ENCODE peak calls at places on chromosomes 1 and 21, in seven cellular contexts. V is HCT116, Z is ovary, W is heart left ventricle, A is tibial nerve, G is breast epithelium, P is adrenal gland. M is an unnamed sample.

GRCh38 chr1:44154049-44154448 is 12.6 kb upstream of the KLF18 start:
- DNase-seq in V (peak; percentile 52), Z (no peak), W (no peak), A (no peak), G (no peak), P (no peak), M (no peak)

GRCh38 chr1:154186852-154187501 is 4.9 kb downstream of the TPM3 start:
- DNase-seq in V (no peak), Z (no peak), W (no peak), A (no peak), G (no peak), P (no peak), M (no peak)

GRCh38 chr1:80217377-80217986 is 1211.0 kb upstream of the ADGRL4 start:
- DNase-seq in V (peak; percentile 32), Z (no peak), W (no peak), A (peak; percentile 8), G (no peak), P (peak; percentile 66), M (no peak)

GRCh38 chr21:39666681-39667315 is 54.1 kb downstream of the B3GALT5 start:
- DNase-seq in V (no peak), Z (no peak), W (no peak), A (no peak), G (peak; percentile 42), P (no peak), M (no peak)

GRCh38 chr1:154206212-154206611 is at the start of gene CFAP141:
- DNase-seq in V (no peak), Z (no peak), W (no peak), A (no peak), G (no peak), P (peak; percentile 52), M (no peak)

GRCh38 chr21:14528815-14529214 is 17.3 kb downstream of the SAMSN1 start:
- DNase-seq in V (no peak), Z (no peak), W (no peak), A (no peak), G (no peak), P (no peak), M (no peak)

GRCh38 chr1:94924967-94925366 is 1.9 kb downstream of the CNN3 start:
- DNase-seq in V (no peak), Z (no peak), W (no peak), A (peak; percentile 31), G (no peak), P (no peak), M (peak; percentile 16)

GRCh38 chr1:93839307-93839706 is 39.7 kb downstream of the DNTTIP2 start:
- DNase-seq in V (no peak), Z (no peak), W (no peak), A (no peak), G (no peak), P (peak; percentile 61), M (no peak)

GRCh38 chr21:45156459-45156858 is 82.1 kb downstream of the ADARB1 start:
- DNase-seq in V (no peak), Z (no peak), W (no peak), A (no peak), G (peak; percentile 7), P (peak; percentile 42), M (no peak)

GRCh38 chr21:45152265-45152746 is 77.9 kb downstream of the ADARB1 start:
- DNase-seq in V (no peak), Z (no peak), W (peak; percentile 72), A (no peak), G (peak; percentile 16), P (peak; percentile 76), M (peak; percentile 76)

GRCh38 chr21:45155910-45156309 is 81.5 kb downstream of the ADARB1 start:
- DNase-seq in V (no peak), Z (no peak), W (no peak), A (no peak), G (peak; percentile 7), P (peak; percentile 48), M (no peak)

GRCh38 chr21:45153358-45154318 is 79.3 kb downstream of the ADARB1 start:
- DNase-seq in V (no peak), Z (no peak), W (peak; percentile 43), A (no peak), G (peak; percentile 14), P (peak; percentile 51), M (no peak)

DNA sequence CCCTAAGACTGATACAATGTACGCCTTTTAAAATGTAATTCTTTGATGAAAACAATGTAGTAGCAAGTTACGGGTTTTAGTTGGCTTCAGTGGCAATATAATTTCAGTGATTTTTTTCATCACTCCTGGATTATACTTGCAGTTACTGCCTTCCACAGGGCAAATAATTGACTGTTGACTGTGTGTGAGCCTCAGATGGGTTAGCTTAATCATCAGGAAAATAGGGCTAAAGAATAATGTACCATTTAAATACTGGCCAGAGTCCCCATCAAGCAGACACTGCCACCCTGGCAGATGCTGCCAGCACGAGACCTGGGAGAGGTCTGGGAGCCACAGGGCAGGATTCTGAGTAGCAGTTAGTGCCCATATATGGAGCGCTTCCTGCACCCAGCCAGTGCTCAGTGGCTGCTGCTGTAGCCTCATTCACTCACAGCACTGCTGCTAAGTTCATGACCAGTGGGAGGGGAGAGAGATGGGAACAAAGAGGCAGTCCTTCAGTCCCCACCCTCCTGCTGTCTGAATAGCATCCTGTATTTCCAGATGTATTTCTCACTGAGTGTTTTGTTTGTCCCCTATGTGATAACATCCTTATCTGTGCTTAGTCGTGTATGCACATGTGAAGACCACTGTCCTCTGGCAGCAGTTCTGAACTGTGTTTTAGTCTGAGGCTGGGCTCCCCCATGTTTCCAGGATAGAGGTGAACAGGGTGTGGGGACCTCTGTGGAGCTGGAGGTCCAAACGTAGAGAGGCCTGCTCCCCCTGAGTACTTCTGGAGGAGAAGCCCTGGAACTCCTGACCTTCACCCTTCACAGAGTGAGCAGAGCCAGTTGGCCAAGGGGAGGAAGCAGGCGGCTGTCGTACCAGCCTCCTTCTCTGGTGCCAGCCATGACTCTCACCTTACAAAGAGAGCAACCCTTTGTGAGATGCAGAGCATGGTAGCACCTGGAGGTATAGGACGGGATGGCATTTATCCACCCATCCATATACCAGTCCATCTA is 80.4 kb downstream of the ADARB1 start:
- DNase-seq in V (no peak), Z (no peak), W (peak; percentile 47), A (no peak), G (peak; percentile 8), P (peak; percentile 89), M (no peak)
- TF ChIP-seq POLR2A in V (no peak), Z (no peak), W (no peak), A (no peak), G (no peak), P (no peak), M (no peak)

DNA sequence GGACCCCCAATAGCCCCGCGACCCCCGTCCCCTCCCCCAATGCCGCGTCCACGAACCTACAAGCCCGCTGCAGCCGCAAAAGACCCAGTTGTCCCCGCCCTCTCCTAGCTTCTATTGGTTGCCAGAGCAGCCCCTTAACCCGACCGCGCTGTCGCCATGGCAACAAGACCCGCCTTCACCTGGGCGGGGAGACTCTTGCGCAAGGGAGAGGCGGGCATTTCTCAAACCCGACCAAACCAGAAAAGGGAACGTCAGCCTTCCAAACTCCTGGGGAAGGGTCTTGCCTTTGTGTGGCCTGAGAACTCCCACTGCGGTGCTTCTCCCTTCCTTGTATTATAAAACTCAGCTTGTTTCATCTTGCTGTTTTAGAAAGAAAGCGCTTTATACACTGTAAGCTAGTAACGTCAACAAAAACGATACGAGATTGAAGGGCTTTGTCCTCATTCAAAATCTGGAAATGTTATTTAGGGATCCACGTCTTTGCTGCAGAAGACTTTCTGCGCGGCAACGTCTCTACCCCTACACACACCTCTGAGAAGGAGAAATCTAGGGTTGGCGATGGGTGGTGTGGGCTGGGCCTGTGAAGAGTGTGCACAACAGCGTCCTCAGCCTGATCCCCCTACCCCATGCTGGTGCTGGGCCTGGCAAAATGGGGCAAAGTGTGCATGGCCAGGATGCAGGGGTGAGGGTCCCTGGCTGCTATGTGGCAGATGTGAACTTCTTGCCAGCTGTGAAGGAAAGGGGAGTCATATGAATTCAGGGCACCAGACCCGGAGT is at the start of gene TMEM9:
- DNase-seq in V (peak; percentile 87), Z (peak; percentile 99), W (peak; percentile 99), A (peak; percentile 98), G (peak; percentile 96), P (peak; percentile 98), M (peak; percentile 97)
- TF ChIP-seq POLR2A in V (no peak), Z (peak; percentile 42), W (no peak), A (no peak), G (peak; percentile 23), P (peak; percentile 51), M (no peak)

DNA sequence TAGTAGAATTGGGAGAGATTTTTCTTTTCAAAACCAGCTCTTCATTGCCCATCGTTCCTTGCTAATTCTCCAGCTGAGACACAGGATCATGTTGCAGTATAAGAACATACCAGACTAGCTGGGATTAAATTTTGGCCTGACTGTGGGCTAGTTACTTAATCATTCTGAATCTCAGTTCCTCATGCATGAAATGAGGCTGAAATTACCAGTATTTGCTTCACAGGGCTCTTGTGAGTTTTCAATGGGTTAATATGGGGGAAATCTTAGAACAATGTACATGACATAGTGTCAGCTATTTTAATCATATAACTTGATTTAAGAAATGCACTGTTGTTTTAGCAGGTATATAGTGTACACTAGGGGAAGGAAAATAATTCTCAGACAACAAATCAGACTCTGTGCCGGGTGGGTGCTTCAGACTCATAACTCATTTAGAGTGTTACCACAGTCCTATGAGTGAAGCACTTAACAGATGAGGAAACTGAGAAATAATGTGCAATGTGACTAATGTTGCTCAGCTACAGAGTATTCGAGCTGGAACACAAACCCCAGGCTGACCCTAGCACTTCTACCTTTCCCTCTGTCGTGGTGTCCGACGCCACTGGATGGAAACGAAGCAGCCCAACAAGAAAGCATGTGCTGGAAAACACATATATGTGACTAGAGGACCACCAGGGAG is 137.6 kb upstream of the SGIP1 start:
- DNase-seq in V (no peak), Z (no peak), W (no peak), A (no peak), G (no peak), P (no peak), M (no peak)
- TF ChIP-seq POLR2A in V (no peak), Z (no peak), W (no peak), A (no peak), G (no peak), P (no peak), M (no peak)

GRCh38 chr1:32013386-32014198 is at the start of gene KHDRBS1:
- DNase-seq in V (peak; percentile 97), Z (peak; percentile 99), W (peak; percentile 100), A (peak; percentile 96), G (peak; percentile 98), P (peak; percentile 99), M (peak; percentile 99)

GRCh38 chr1:32014199-32014936 is 700 bp downstream of the KHDRBS1 start:
- DNase-seq in V (no peak), Z (peak; percentile 69), W (peak; percentile 77), A (peak; percentile 34), G (peak; percentile 61), P (peak; percentile 78), M (peak; percentile 75)

GRCh38 chr1:32014937-32015363 is 1.3 kb downstream of the KHDRBS1 start:
- DNase-seq in V (no peak), Z (no peak), W (no peak), A (no peak), G (no peak), P (no peak), M (peak; percentile 65)

GRCh38 chr1:32010246-32010645 is 3.4 kb upstream of the KHDRBS1 start:
- DNase-seq in V (no peak), Z (no peak), W (no peak), A (no peak), G (no peak), P (no peak), M (no peak)

DNA sequence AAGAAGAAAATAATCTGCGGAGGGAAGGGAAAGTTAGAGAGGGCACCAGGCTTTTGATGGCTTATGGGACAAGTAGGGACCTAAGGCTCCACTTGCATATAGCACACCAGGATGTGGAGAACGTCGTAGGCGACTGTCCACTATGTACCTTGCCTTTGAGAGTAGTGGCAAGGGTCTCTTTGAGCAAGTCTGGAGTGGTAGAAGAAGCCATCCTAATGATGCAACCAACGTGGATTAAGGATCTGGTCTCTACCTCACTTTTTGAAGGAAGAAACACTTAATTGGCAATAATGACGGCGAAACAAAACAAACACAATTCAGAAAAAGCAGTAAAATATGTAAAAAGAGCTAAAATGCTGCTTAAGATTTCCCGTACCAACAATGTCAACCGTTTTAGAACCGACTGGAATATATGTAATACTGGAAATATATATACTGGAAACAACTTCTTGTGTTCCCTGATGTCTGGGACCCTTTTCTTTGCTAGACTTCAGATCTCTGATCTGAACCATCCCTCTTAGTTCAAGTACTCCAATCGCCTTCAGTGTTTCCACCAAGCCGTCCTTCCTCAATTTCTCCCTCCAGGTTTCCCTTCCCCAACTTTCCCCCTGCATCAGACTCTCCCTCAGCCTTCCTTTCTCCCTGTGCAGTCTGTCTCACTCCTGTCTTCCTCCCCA is 821 bp upstream of the KHDRBS1 start:
- DNase-seq in V (no peak), Z (no peak), W (no peak), A (no peak), G (no peak), P (no peak), M (peak; percentile 22)
- TF ChIP-seq POLR2A in V (no peak), Z (no peak), W (no peak), A (no peak), G (no peak), P (no peak), M (no peak)